ENCODE peak calls at places on chromosomes 16 and 17, in nine cellular contexts. L is GM12878, S is SJSA1, I is adrenal gland, H is mammary epithelial cell, G is A549, T is HCT116, N is upper lobe of right lung, Y is heart right ventricle. P is an unnamed sample. For H3K4me1, the result is how much of the 10 kb centered on the place peaks cover.

GRCh38 chr17:80116276-80116922 is 15.0 kb downstream of the GAA start:
- DNase-seq in S (no peak), N (peak), I (no peak), T (no peak), Y (no peak), H (no peak), G (no peak), L (no peak), P (no peak)

GRCh38 chr16:17273142-17273561 is 197.6 kb downstream of the XYLT1 start:
- DNase-seq in N (no peak), L (no peak), H (peak), S (peak), Y (no peak), T (peak), G (peak), I (peak), P (no peak)

GRCh38 chr17:18859256-18859655 is 1.3 kb downstream of the PRPSAP2 start:
- DNase-seq in T (no peak), Y (no peak), N (no peak), H (no peak), S (no peak), L (no peak), I (no peak), G (no peak), P (no peak)

GRCh38 chr17:74118504-74118903 is 85.0 kb upstream of the RPL38 start:
- DNase-seq in T (no peak), S (no peak), I (no peak), G (peak), H (no peak), N (peak), L (no peak), Y (no peak), P (no peak)

GRCh38 chr17:28045304-28045703 is 2.8 kb downstream of the NLK start:
- DNase-seq in G (no peak), H (no peak), T (no peak), I (no peak), S (no peak), N (no peak), L (no peak), Y (no peak), P (no peak)

GRCh38 chr16:27431773-27432599 is 30.0 kb downstream of the IL21R start:
- DNase-seq in S (no peak), N (peak), T (no peak), Y (no peak), I (peak), G (no peak), H (peak), L (no peak), P (no peak)

GRCh38 chr16:10027553-10027952 is 154.7 kb downstream of the GRIN2A start:
- DNase-seq in G (no peak), I (no peak), S (no peak), H (no peak), L (no peak), T (no peak), Y (no peak), N (no peak), P (no peak)

GRCh38 chr16:66923247-66923851 is 2.0 kb downstream of the RRAD start:
- DNase-seq in S (no peak), I (peak), G (no peak), N (no peak), H (no peak), T (no peak), L (no peak), Y (peak), P (no peak)

GRCh38 chr17:75396025-75396424 is 9.5 kb downstream of the GRB2 start:
- DNase-seq in G (no peak), S (no peak), I (no peak), N (no peak), H (no peak), Y (no peak), T (no peak), L (no peak), P (no peak)

GRCh38 chr17:19570497-19571151 is 37.0 kb downstream of the SLC47A1 start:
- DNase-seq in G (no peak), H (no peak), L (no peak), N (no peak), S (no peak), I (no peak), T (no peak), Y (no peak), P (no peak)

GRCh38 chr17:4899341-4900230 is at the start of gene C17orf107:
- DNase-seq in G (no peak), T (no peak), Y (peak), S (no peak), H (no peak), L (no peak), N (peak), I (peak), P (peak)

GRCh38 chr16:54411555-54411954 is 125.0 kb upstream of the IRX3 start:
- DNase-seq in Y (peak), N (no peak), T (no peak), L (no peak), I (no peak), S (no peak), G (no peak), H (no peak), P (no peak)

GRCh38 chr17:61869138-61869537 is 5.8 kb upstream of the BRIP1 start:
- DNase-seq in G (no peak), L (no peak), T (no peak), H (no peak), N (no peak), Y (no peak), I (no peak), S (no peak), P (no peak)

GRCh38 chr16:49021136-49021535 is 260.5 kb downstream of the CBLN1 start:
- DNase-seq in Y (no peak), N (no peak), G (no peak), H (peak), I (no peak), L (no peak), S (no peak), T (no peak), P (no peak)

GRCh38 chr17:80959330-80960036 is 32.2 kb upstream of the CHMP6 start:
- DNase-seq in I (peak), H (no peak), G (no peak), S (no peak), T (no peak), N (no peak), Y (peak), L (no peak), P (peak)

GRCh38 chr16:89449726-89450335 is 40.5 kb downstream of the ANKRD11 start:
- DNase-seq in Y (no peak), N (no peak), G (no peak), S (no peak), H (peak), L (no peak), T (no peak), I (no peak), P (no peak)

GRCh38 chr17:44587339-44587738 is 30.1 kb downstream of the FZD2 start:
- DNase-seq in L (no peak), S (peak), Y (peak), I (peak), G (peak), T (peak), N (peak), H (peak), P (peak)

GRCh38 chr16:69187891-69188451 is 1.0 kb downstream of the SNTB2 start:
- DNase-seq in T (no peak), S (peak), Y (peak), L (no peak), H (peak), G (peak), I (peak), N (peak), P (no peak)

GRCh38 chr17:31596382-31597323 is 205.2 kb downstream of the RAB11FIP4 start:
- DNase-seq in Y (peak), S (peak), T (peak), N (peak), G (peak), L (peak), H (peak), I (peak), P (peak)

GRCh38 chr17:12510535-12510934 is 155.2 kb upstream of the MYOCD start:
- DNase-seq in Y (no peak), H (no peak), I (no peak), L (no peak), G (no peak), N (no peak), S (peak), T (no peak), P (no peak)

GRCh38 chr16:67562526-67562917 is at the start of gene CTCF:
- DNase-seq in L (no peak), Y (peak), N (peak), I (peak), G (peak), S (no peak), T (peak), H (peak), P (no peak)

GRCh38 chr17:17491546-17491988 is 4.6 kb downstream of the RASD1 start:
- DNase-seq in L (no peak), Y (no peak), I (no peak), G (no peak), N (no peak), T (no peak), H (no peak), S (no peak), P (no peak)

GRCh38 chr17:79629548-79630049 is 18.7 kb upstream of the RBFOX3 start:
- DNase-seq in G (peak), H (no peak), I (no peak), S (no peak), N (no peak), T (no peak), Y (no peak), L (no peak), P (no peak)

GRCh38 chr17:31841850-31842415 is 17.1 kb downstream of the COPRS start:
- DNase-seq in I (no peak), Y (no peak), G (no peak), T (no peak), L (no peak), N (no peak), H (no peak), S (no peak), P (no peak)

GRCh38 chr16:273547-274421 is 2.0 kb downstream of the RGS11 start:
- DNase-seq in Y (no peak), I (no peak), G (peak), N (peak), S (no peak), H (no peak), L (no peak), T (no peak), P (no peak)

GRCh38 chr16:31504159-31504558 is 4.0 kb downstream of the RUSF1 start:
- DNase-seq in S (no peak), T (no peak), H (no peak), L (no peak), G (no peak), N (no peak), Y (no peak), I (no peak), P (no peak)

GRCh38 chr17:78735832-78736525 is 46.1 kb downstream of the CYTH1 start:
- DNase-seq in Y (no peak), I (no peak), N (no peak), T (no peak), S (peak), G (no peak), H (peak), L (no peak), P (no peak)

GRCh38 chr17:44006581-44007345 is 2.3 kb downstream of the NAGS start:
- DNase-seq in L (peak), G (peak), S (peak), H (peak), N (peak), Y (peak), I (peak), T (peak), P (peak)

GRCh38 chr16:29959293-29959692 is 2.6 kb upstream of the TMEM219 start:
- DNase-seq in G (no peak), I (no peak), T (no peak), H (no peak), L (no peak), Y (no peak), N (no peak), S (no peak), P (no peak)

GRCh38 chr17:33012522-33013033 is 20.9 kb downstream of the SPACA3 start:
- DNase-seq in Y (no peak), T (no peak), S (peak), I (no peak), N (no peak), G (peak), H (peak), L (no peak), P (no peak)

GRCh38 chr16:80023865-80024264 is 423.3 kb upstream of the MAF start:
- DNase-seq in G (peak), T (no peak), H (no peak), L (no peak), N (no peak), I (no peak), S (peak), Y (no peak), P (no peak)

GRCh38 chr17:39781028-39781800 is 43.5 kb downstream of the GRB7 start:
- DNase-seq in L (no peak), N (no peak), T (no peak), S (no peak), H (no peak), G (no peak), Y (no peak), I (no peak), P (no peak)

GRCh38 chr17:39781814-39782213 is 44.1 kb downstream of the GRB7 start:
- DNase-seq in G (no peak), S (no peak), N (no peak), L (no peak), I (no peak), Y (no peak), H (no peak), T (no peak), P (no peak)

GRCh38 chr17:39782481-39782880 is 44.7 kb downstream of the GRB7 start:
- DNase-seq in H (peak), Y (no peak), I (no peak), S (no peak), L (no peak), N (no peak), G (no peak), T (no peak), P (no peak)

GRCh38 chr17:39787038-39787437 is 49.3 kb downstream of the GRB7 start:
- DNase-seq in N (no peak), T (no peak), H (no peak), S (no peak), I (no peak), L (no peak), G (no peak), Y (no peak), P (no peak)

DNA sequence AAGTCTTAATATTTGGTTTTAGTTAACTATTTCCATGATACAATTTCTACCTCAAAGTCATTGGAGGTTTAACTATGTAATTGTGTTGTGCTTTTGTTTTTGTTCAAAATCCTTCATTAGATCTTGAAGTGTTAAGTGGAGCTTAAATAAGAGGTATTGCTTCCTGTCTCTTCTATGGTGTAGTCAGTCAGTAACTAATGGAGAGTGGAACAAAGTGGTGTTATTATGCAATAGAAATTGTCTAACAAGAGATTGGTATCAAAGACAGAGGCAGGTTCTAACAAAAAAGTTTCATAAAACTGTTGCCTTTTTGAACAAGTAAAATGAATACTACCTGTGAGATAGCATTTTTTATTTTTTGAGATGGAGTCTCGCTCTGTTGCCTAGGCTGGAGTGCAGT is 45.2 kb downstream of the GRB7 start:
- DNase-seq in Y (no peak), G (no peak), I (no peak), L (no peak), T (no peak), S (no peak), N (no peak), H (peak), P (no peak)
- H3K27ac ChIP-seq in Y (no peak), G (no peak), I (no peak), L (no peak), T (no peak), S (no peak), N (peak), H (no peak), P (no peak)

DNA sequence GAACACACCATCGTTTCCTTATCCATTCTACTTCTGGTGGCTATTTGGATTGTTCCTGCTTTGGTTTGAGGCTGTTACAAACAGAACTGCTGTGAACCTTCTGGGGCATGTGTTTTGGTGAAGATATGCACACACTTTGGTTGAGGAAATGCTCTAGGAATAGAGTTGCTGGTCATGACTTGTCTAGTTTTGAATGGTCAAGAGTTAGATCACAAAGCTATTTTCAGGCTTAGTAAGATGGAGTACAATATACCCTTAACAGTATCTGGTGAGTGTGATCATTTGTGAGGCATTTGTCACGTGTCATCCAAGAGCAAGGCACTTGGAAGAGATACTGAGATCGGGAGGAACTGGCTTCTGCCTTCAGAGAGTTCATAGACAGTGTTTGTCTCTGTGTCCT is 47.0 kb upstream of the CACNG5 start:
- DNase-seq in H (no peak), I (no peak), N (no peak), G (no peak), L (no peak), T (no peak), S (no peak), Y (no peak), P (no peak)
- H3K4me1 ChIP-seq in H (under half), I (under half), N (under half), G (under half), L (under half), T (under half), S (under half), Y (under half), P (under half)

GRCh38 chr17:57354669-57355068 is 98.3 kb downstream of the MSI2 start:
- DNase-seq in N (no peak), H (no peak), T (no peak), S (no peak), L (no peak), I (no peak), G (no peak), Y (no peak), P (no peak)

GRCh38 chr17:57355090-57355859 is 99.0 kb downstream of the MSI2 start:
- DNase-seq in S (no peak), T (no peak), G (no peak), H (no peak), Y (no peak), I (peak), L (no peak), N (no peak), P (no peak)

GRCh38 chr17:57356722-57357391 is 100.5 kb downstream of the MSI2 start:
- DNase-seq in I (no peak), H (no peak), N (no peak), L (no peak), T (no peak), Y (no peak), S (no peak), G (no peak), P (no peak)

GRCh38 chr17:57357392-57357784 is 101.1 kb downstream of the MSI2 start:
- DNase-seq in Y (peak), H (peak), S (no peak), T (no peak), L (no peak), I (peak), G (no peak), N (peak), P (no peak)

DNA sequence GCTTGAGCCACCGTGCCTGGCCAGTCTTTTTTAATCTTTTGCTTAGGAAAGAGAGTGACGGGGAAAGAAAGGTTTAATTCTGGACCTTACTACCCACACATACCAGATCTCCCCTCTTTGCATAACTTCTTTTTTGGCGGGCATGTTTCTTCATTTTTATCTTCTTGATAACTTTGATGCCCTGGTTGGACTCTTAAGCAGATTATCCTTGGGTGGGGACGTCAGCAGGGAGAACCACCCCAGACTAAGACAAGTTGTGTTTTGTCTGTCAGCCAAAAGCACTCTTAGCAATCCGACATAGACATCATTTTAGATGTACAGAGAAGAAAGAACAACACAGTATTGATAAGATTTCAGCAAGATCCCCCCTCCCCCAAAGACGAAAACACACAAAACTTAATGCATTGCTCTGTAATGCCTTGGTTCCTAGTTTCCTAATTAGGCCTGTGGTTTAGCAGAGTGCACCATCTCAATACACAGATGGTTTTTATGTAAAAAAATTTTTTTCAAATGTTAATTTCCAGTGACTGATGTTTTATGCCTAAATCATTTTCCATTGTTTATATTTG is 99.9 kb downstream of the MSI2 start:
- DNase-seq in Y (no peak), I (peak), H (no peak), N (no peak), G (no peak), S (no peak), T (no peak), L (no peak), P (no peak)
- H3K4me3 ChIP-seq in Y (peak), I (no peak), H (no peak), N (peak), G (no peak), S (no peak), T (no peak), L (peak), P (peak)

GRCh38 chr17:64282753-64283080 is 19.7 kb upstream of the TEX2 start:
- DNase-seq in T (no peak), Y (no peak), G (no peak), L (no peak), I (no peak), S (no peak), N (no peak), H (no peak), P (no peak)
- H3K27ac ChIP-seq in T (no peak), Y (no peak), G (peak), L (no peak), I (no peak), S (no peak), N (no peak), H (no peak), P (no peak)

GRCh38 chr17:72392056-72393010 is 271.5 kb downstream of the SOX9 start:
- DNase-seq in G (no peak), L (peak), T (no peak), Y (no peak), N (no peak), I (no peak), S (peak), H (no peak), P (no peak)

GRCh38 chr17:72394531-72394930 is 273.7 kb downstream of the SOX9 start:
- DNase-seq in L (no peak), G (no peak), N (no peak), S (peak), I (no peak), H (no peak), T (no peak), Y (no peak), P (no peak)

GRCh38 chr17:72396121-72396520 is 275.3 kb downstream of the SOX9 start:
- DNase-seq in I (no peak), H (no peak), G (no peak), N (no peak), T (no peak), Y (no peak), S (no peak), L (no peak), P (no peak)

GRCh38 chr17:72390675-72391501 is 270.1 kb downstream of the SOX9 start:
- DNase-seq in H (peak), S (peak), I (no peak), T (no peak), Y (no peak), G (no peak), L (no peak), N (no peak), P (no peak)

DNA sequence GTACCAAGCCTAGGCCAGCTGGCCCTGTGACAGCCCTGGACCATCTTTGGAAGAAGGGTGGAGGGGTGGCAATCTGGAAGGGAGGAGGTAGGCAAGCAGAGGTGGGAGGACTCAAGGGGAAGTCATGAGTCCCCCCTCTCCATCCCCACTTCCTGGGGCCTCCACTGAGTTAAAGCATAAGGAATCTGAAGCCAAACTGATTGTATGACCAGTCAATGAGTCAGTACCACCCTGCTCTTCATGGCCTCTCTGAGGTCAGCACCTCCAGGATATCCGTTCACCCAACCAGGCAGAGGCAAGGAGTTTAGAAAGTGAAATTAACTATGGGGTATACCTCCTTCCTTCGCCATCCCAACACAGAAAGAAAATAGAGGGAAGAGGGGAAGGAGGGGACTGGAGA is 272.7 kb downstream of the SOX9 start:
- DNase-seq in I (no peak), S (peak), G (peak), N (no peak), T (peak), L (no peak), H (peak), Y (no peak), P (no peak)
- H3K4me1 ChIP-seq in I (under half), S (half or more), G (half or more), N (under half), T (half or more), L (under half), H (half or more), Y (under half), P (under half)

GRCh38 chr16:85615014-85615851 is 2.1 kb downstream of the GSE1 start:
- DNase-seq in S (no peak), T (peak), Y (peak), G (peak), I (no peak), L (no peak), H (peak), N (peak), P (no peak)
- H3K4me3 ChIP-seq in S (no peak), T (peak), Y (peak), G (peak), I (no peak), L (peak), H (peak), N (peak), P (peak)

P was measured in thoracic aorta.